ENCODE peak calls at places on chromosomes 1 and 21, in eight cellular contexts. F is neural progenitor cell, K is OCI-LY7, N is GM23338, S is hepatocyte, U is MM.1S, R is HCT116, L is SK-N-SH. J is an unnamed sample.
A peak's percentile ranks its signal among the peaks of the same experiment; 100 is the strongest.

GRCh38 chr1:92538048-92538412 is 51.3 kb upstream of the GFI1 start:
- DNase-seq in S (no peak), R (no peak), N (no peak), L (no peak), F (no peak), U (peak; percentile 87), K (no peak), J (no peak)

GRCh38 chr1:111665527-111665926 is 45.9 kb downstream of the RAP1A start:
- DNase-seq in S (no peak), R (no peak), K (no peak), U (no peak), N (no peak), L (no peak), F (no peak), J (no peak)

GRCh38 chr1:60949154-60949825 is 133.1 kb upstream of the NFIA start:
- DNase-seq in L (peak; percentile 54), F (no peak), R (no peak), N (peak; percentile 25), S (no peak), U (no peak), K (no peak), J (no peak)

GRCh38 chr1:11882814-11883538 is 24.2 kb upstream of the NPPB start:
- DNase-seq in K (no peak), R (no peak), S (peak; percentile 85), L (peak; percentile 78), F (no peak), U (no peak), N (peak; percentile 80), J (no peak)

GRCh38 chr1:199515261-199515660 is 512.2 kb upstream of the NR5A2 start:
- DNase-seq in S (no peak), N (no peak), L (no peak), R (no peak), U (no peak), F (no peak), K (no peak), J (no peak)

GRCh38 chr1:167412072-167412471 is 106.3 kb downstream of the CD247 start:
- DNase-seq in N (no peak), U (no peak), F (no peak), K (no peak), S (no peak), L (no peak), R (no peak), J (no peak)

GRCh38 chr1:41493117-41493536 is 8.6 kb upstream of the EDN2 start:
- DNase-seq in N (no peak), R (peak; percentile 59), U (no peak), L (no peak), F (no peak), S (peak; percentile 86), K (no peak), J (peak; percentile 70)

GRCh38 chr1:53629101-53629691 is 109.8 kb downstream of the GLIS1 start:
- DNase-seq in K (no peak), F (no peak), S (no peak), R (no peak), N (no peak), L (peak; percentile 73), U (no peak), J (no peak)

GRCh38 chr1:205410581-205411298 is 11.1 kb downstream of the LEMD1 start:
- DNase-seq in S (no peak), N (no peak), F (no peak), L (no peak), U (no peak), K (no peak), R (no peak), J (no peak)

GRCh38 chr1:215005078-215005477 is 77.5 kb upstream of the KCNK2 start:
- DNase-seq in U (no peak), L (peak; percentile 34), N (no peak), K (no peak), S (peak; percentile 37), F (no peak), R (no peak), J (no peak)

GRCh38 chr1:224866940-224867339 is 62.5 kb upstream of the DNAH14 start:
- DNase-seq in R (no peak), U (no peak), L (no peak), S (no peak), F (no peak), K (no peak), N (no peak), J (no peak)

GRCh38 chr1:19209439-19209989 is 552 bp downstream of the UBR4 start:
- DNase-seq in K (peak; percentile 74), F (peak; percentile 67), N (peak; percentile 82), S (peak; percentile 60), U (peak; percentile 59), L (peak; percentile 36), R (no peak), J (peak; percentile 5)

GRCh38 chr1:101506541-101507164 is 269.8 kb downstream of the S1PR1 start:
- DNase-seq in U (peak; percentile 20), S (peak; percentile 63), K (peak; percentile 56), F (peak; percentile 62), N (peak; percentile 72), L (peak; percentile 33), R (peak; percentile 24), J (peak; percentile 68)

GRCh38 chr1:183632964-183633363 is 2.6 kb downstream of the ARPC5 start:
- DNase-seq in F (no peak), U (peak; percentile 27), N (no peak), L (no peak), R (no peak), S (no peak), K (peak; percentile 33), J (no peak)

GRCh38 chr1:53074313-53075154 is 12.5 kb downstream of the PODN start:
- DNase-seq in N (no peak), S (no peak), F (no peak), L (peak; percentile 20), R (no peak), K (no peak), U (no peak), J (no peak)

GRCh38 chr21:32562426-32562825 is 22.9 kb downstream of the TCP10L start:
- DNase-seq in F (peak; percentile 62), K (no peak), U (peak; percentile 15), R (no peak), S (peak; percentile 55), L (no peak), N (peak; percentile 77), J (no peak)

GRCh38 chr1:70227439-70227838 is 6.3 kb downstream of the SRSF11 start:
- DNase-seq in U (peak; percentile 27), L (no peak), N (no peak), R (no peak), F (no peak), S (no peak), K (no peak), J (no peak)

GRCh38 chr1:68120136-68120791 is 69.8 kb upstream of the DIRAS3 start:
- DNase-seq in N (peak; percentile 83), L (peak; percentile 56), F (peak; percentile 72), R (peak; percentile 69), U (peak; percentile 76), K (peak; percentile 65), S (peak; percentile 79), J (peak; percentile 89)

GRCh38 chr1:36652586-36652985 is 169.9 kb upstream of the CSF3R start:
- DNase-seq in F (no peak), L (no peak), U (no peak), S (no peak), N (no peak), R (no peak), K (no peak), J (no peak)

GRCh38 chr1:160285506-160285905 is 573 bp upstream of the PEX19 start:
- DNase-seq in F (no peak), N (no peak), L (no peak), K (no peak), R (no peak), S (no peak), U (no peak), J (no peak)

GRCh38 chr1:30714536-30715090 is 8.8 kb downstream of the MATN1 start:
- DNase-seq in N (no peak), R (no peak), F (no peak), U (no peak), L (no peak), S (no peak), K (no peak), J (no peak)

GRCh38 chr1:30716646-30717045 is 6.7 kb downstream of the MATN1 start:
- DNase-seq in L (no peak), S (no peak), F (no peak), U (no peak), N (no peak), K (no peak), R (no peak), J (no peak)

GRCh38 chr1:30714025-30714424 is 9.4 kb downstream of the MATN1 start:
- DNase-seq in N (no peak), K (no peak), U (no peak), L (no peak), S (no peak), R (no peak), F (no peak), J (no peak)

GRCh38 chr1:30715886-30716285 is 7.5 kb downstream of the MATN1 start:
- DNase-seq in F (no peak), L (no peak), N (no peak), S (no peak), K (no peak), U (no peak), R (no peak), J (no peak)

GRCh38 chr1:30715216-30715615 is 8.2 kb downstream of the MATN1 start:
- DNase-seq in U (no peak), K (no peak), L (no peak), S (no peak), N (peak; percentile 51), R (no peak), F (no peak), J (peak; percentile 44)
- TF ChIP-seq CTCF in U (peak; percentile 61), K (peak; percentile 72), L (peak; percentile 47), S (peak; percentile 31), N (peak; percentile 72), R (peak; percentile 80), F (peak; percentile 48), J (peak; percentile 68)

GRCh38 chr21:45302082-45303061 is 14.7 kb upstream of the POFUT2 start:
- DNase-seq in R (no peak), U (peak; percentile 46), L (no peak), K (no peak), S (no peak), F (no peak), N (no peak), J (no peak)
- TF ChIP-seq EZH2phosphoT487 in R (no peak), U (peak; percentile 31), L (no peak), K (no peak), S (no peak), F (no peak), N (no peak), J (no peak)

DNA sequence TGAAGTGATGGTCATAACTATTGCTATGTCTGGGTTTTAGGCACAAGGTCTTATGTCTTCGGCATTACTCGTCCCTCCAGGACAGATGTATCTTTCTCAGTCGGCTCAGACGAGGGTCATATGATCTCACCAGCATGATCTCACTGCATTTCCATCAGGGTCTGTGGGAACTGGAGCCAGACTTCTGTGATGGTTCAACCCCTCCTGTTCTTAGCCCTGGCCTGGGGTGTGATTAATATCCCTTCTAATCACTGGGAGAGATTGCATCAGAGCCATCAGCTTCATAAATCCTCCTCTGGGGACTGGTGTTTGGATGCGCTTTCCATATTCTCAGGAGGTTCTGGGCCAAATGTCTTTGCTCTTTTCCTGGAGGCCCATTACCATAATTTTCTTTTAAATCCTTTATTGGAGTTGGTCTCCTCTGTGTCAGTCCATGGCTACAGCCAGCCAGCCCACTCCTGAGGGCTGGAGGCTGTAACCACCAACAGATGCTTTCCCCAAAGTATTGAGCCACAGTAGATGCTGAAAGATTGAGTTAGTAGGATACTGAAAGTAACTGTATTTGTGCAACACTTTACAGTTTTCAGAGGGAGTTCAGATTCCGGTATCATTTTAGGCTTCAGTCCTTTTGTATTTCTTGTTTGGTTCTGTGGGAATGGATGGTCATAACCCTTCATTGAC is 20.0 kb downstream of the CACNA1E start:
- DNase-seq in S (no peak), L (no peak), U (no peak), N (no peak), K (no peak), F (no peak), R (no peak), J (no peak)
- H3K4me3 ChIP-seq in S (no peak overlapping the region), L (no peak overlapping the region), U (no peak overlapping the region), N (no peak overlapping the region), K (no peak overlapping the region), F (no peak overlapping the region), R (no peak overlapping the region), J (no peak overlapping the region)

GRCh38 chr1:23368562-23369334 is 888 bp downstream of the ZNF436 start:
- DNase-seq in N (peak; percentile 97), K (peak; percentile 95), R (peak; percentile 80), U (peak; percentile 92), L (peak; percentile 89), F (peak; percentile 99), S (peak; percentile 99), J (peak; percentile 90)
- TF ChIP-seq CTCF in N (peak; percentile 30), K (peak; percentile 68), R (no peak), U (peak; percentile 15), L (peak; percentile 41), F (peak; percentile 56), S (peak; percentile 20), J (peak; percentile 12)